ENCODE peak calls at places on chromosomes 12 and 14, in seven cellular contexts. D is WTC11, O is neural crest cell, Y is ovary, A is ascending aorta, Z is epithelial cell of esophagus, L is right atrium auricular region. R is an unnamed sample.

GRCh38 chr12:12755923-12756322 is 29.5 kb upstream of the APOLD1 start:
- DNase-seq in D (no peak), Y (no peak), A (no peak), Z (no peak), O (no peak), L (no peak), R (no peak)

GRCh38 chr12:130049666-130050065 is 112.6 kb upstream of the FZD10 start:
- DNase-seq in Z (peak; percentile 8), A (no peak), O (no peak), D (no peak), Y (no peak), L (no peak), R (no peak)

GRCh38 chr12:57498143-57498524 is 10.3 kb downstream of the MARS1 start:
- DNase-seq in Y (no peak), L (no peak), D (peak; percentile 55), A (no peak), O (no peak), Z (no peak), R (no peak)

GRCh38 chr12:54525383-54525782 is 24.0 kb upstream of the PDE1B start:
- DNase-seq in L (no peak), D (no peak), A (no peak), Z (no peak), O (no peak), Y (no peak), R (no peak)

GRCh38 chr14:77305696-77306095 is 15.0 kb downstream of the POMT2 start:
- DNase-seq in Z (no peak), A (no peak), O (no peak), D (no peak), L (no peak), Y (no peak), R (no peak)

GRCh38 chr14:88614218-88614907 is 51.5 kb downstream of the ZC3H14 start:
- DNase-seq in O (no peak), Z (peak; percentile 58), L (no peak), D (no peak), A (no peak), Y (no peak), R (peak; percentile 28)

GRCh38 chr14:76948976-76949375 is 79.5 kb downstream of the IRF2BPL start:
- DNase-seq in Y (no peak), A (no peak), L (no peak), O (no peak), D (no peak), Z (no peak), R (no peak)

GRCh38 chr12:88854260-88854659 is 274.0 kb upstream of the KITLG start:
- DNase-seq in A (no peak), D (no peak), Y (no peak), Z (peak; percentile 92), L (no peak), O (no peak), R (no peak)

GRCh38 chr14:76917158-76917596 is 91.0 kb downstream of the LRRC74A start:
- DNase-seq in L (peak; percentile 81), D (peak; percentile 85), O (peak; percentile 75), A (no peak), Z (peak; percentile 77), Y (peak; percentile 62), R (no peak)

GRCh38 chr14:95979339-95980042 is 59.7 kb upstream of the C14orf132 start:
- DNase-seq in L (no peak), O (no peak), Z (no peak), Y (no peak), D (peak; percentile 52), A (no peak), R (no peak)

GRCh38 chr12:91972896-91973295 is 172.8 kb downstream of the BTG1 start:
- DNase-seq in O (no peak), Y (no peak), D (no peak), A (no peak), Z (no peak), L (no peak), R (no peak)

GRCh38 chr12:120971299-120972180 is 6.8 kb upstream of the HNF1A start:
- DNase-seq in Y (no peak), A (no peak), L (no peak), D (no peak), O (peak; percentile 12), Z (peak; percentile 74), R (peak; percentile 80)
- TF ChIP-seq CTCF in Y (peak; percentile 48), A (peak; percentile 69), L (peak; percentile 78), D (peak; percentile 24), O (peak; percentile 80), Z (peak; percentile 86), R (peak; percentile 66)

GRCh38 chr12:30440826-30441602 is 254.7 kb downstream of the IPO8 start:
- DNase-seq in O (peak; percentile 13), D (peak; percentile 52), L (no peak), Y (no peak), Z (peak; percentile 36), A (no peak), R (no peak)
- TF ChIP-seq CTCF in O (peak; percentile 68), D (no peak), L (peak; percentile 44), Y (no peak), Z (peak; percentile 53), A (no peak), R (peak; percentile 13)

DNA sequence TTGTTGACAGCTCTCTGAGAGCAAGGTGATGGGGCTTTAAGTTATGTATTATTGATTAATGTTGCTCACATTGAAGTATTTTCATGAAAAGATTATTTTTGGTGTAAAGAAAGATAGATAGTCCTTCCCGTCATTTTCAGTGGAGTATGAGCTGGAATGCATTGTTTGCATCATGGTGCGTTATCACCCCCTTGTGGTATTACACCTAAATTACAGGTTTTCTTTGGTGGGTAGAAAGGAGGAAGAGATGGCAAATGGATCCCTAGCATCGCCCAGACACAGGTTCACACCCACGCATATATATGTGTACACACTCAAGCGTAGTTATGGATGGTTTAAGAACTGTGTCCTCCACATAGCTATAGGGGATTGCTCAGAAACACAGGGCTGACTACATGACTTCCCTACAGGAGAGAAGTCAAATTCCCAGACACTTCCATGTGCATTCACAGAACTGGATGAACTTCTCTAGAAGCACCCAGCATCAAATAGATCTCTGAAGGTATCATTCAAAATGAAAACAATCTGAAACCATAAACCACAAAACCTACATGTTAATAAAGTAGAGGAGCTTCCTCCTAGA is 14.4 kb upstream of the SERPINA10 start:
- DNase-seq in A (no peak), Z (peak; percentile 24), L (no peak), O (no peak), D (no peak), Y (no peak), R (no peak)
- TF ChIP-seq CTCF in A (no peak), Z (peak; percentile 27), L (peak; percentile 16), O (peak; percentile 59), D (peak; percentile 60), Y (no peak), R (no peak)

GRCh38 chr14:64789696-64790095 is 85.5 kb downstream of the PLEKHG3 start:
- DNase-seq in O (no peak), L (no peak), Z (no peak), D (no peak), Y (no peak), A (no peak), R (no peak)
- TF ChIP-seq CTCF in O (no peak), L (no peak), Z (no peak), D (no peak), Y (no peak), A (no peak), R (no peak)

GRCh38 chr12:58804749-58805148 is 115.6 kb downstream of the LRIG3 start:
- DNase-seq in Z (peak; percentile 21), A (no peak), Y (no peak), O (no peak), D (no peak), L (no peak), R (no peak)
- TF ChIP-seq CTCF in Z (peak; percentile 64), A (no peak), Y (no peak), O (peak; percentile 56), D (peak; percentile 44), L (no peak), R (peak; percentile 42)

GRCh38 chr12:50127546-50127945 is 15.5 kb downstream of the COX14 start:
- DNase-seq in D (no peak), L (no peak), Z (peak; percentile 54), O (no peak), Y (no peak), A (no peak), R (no peak)

GRCh38 chr12:50129297-50129696 is 17.3 kb downstream of the COX14 start:
- DNase-seq in Y (no peak), A (no peak), L (no peak), O (no peak), D (no peak), Z (no peak), R (no peak)

GRCh38 chr12:50132505-50133135 is 20.6 kb downstream of the COX14 start:
- DNase-seq in L (no peak), A (no peak), O (no peak), Y (no peak), D (no peak), Z (peak; percentile 65), R (peak; percentile 50)
- TF ChIP-seq CTCF in L (no peak), A (no peak), O (peak; percentile 77), Y (no peak), D (no peak), Z (peak; percentile 61), R (peak; percentile 60)